ENCODE peak calls at places on chromosome 18, in six cellular contexts. One of them, this sample, is unnamed.

GRCh38 chr18:45998244-45998643 is 31.1 kb upstream of the EPG5 start:
- DNase-seq in upper lobe of right lung: no peak
- DNase-seq in activated CD8-positive, alpha-beta memory T cell treated with anti-CD3 and anti-CD28 coated beads for 48 hours: no peak
- DNase-seq in DMS 273 treated with DMSO at 0.1 percent for 48 hours: no peak
- DNase-seq in IMR-90: no peak
- DNase-seq in sciatic nerve: no peak
- DNase-seq in this sample: no peak

GRCh38 chr18:8705941-8706544 is 687 bp downstream of the MTCL1 start:
- DNase-seq in upper lobe of right lung: peak
- DNase-seq in activated CD8-positive, alpha-beta memory T cell treated with anti-CD3 and anti-CD28 coated beads for 48 hours: no peak
- DNase-seq in DMS 273 treated with DMSO at 0.1 percent for 48 hours: no peak
- DNase-seq in IMR-90: no peak
- DNase-seq in sciatic nerve: no peak
- DNase-seq in this sample: no peak

GRCh38 chr18:55647331-55647730 is 59.3 kb upstream of the TCF4 start:
- DNase-seq in upper lobe of right lung: no peak
- DNase-seq in activated CD8-positive, alpha-beta memory T cell treated with anti-CD3 and anti-CD28 coated beads for 48 hours: no peak
- DNase-seq in DMS 273 treated with DMSO at 0.1 percent for 48 hours: no peak
- DNase-seq in IMR-90: no peak
- DNase-seq in sciatic nerve: no peak
- DNase-seq in this sample: no peak

GRCh38 chr18:41745166-41746049 is 209.6 kb upstream of the PIK3C3 start:
- DNase-seq in upper lobe of right lung: no peak
- DNase-seq in activated CD8-positive, alpha-beta memory T cell treated with anti-CD3 and anti-CD28 coated beads for 48 hours: no peak
- DNase-seq in DMS 273 treated with DMSO at 0.1 percent for 48 hours: peak
- DNase-seq in IMR-90: peak
- DNase-seq in sciatic nerve: peak
- DNase-seq in this sample: no peak

GRCh38 chr18:37570336-37570930 is 4.8 kb upstream of the CELF4 start:
- DNase-seq in upper lobe of right lung: no peak
- DNase-seq in activated CD8-positive, alpha-beta memory T cell treated with anti-CD3 and anti-CD28 coated beads for 48 hours: no peak
- DNase-seq in DMS 273 treated with DMSO at 0.1 percent for 48 hours: no peak
- DNase-seq in IMR-90: no peak
- DNase-seq in sciatic nerve: no peak
- DNase-seq in this sample: no peak

GRCh38 chr18:48672671-48673340 is 134.0 kb downstream of the CTIF start:
- DNase-seq in upper lobe of right lung: peak
- DNase-seq in activated CD8-positive, alpha-beta memory T cell treated with anti-CD3 and anti-CD28 coated beads for 48 hours: no peak
- DNase-seq in DMS 273 treated with DMSO at 0.1 percent for 48 hours: no peak
- DNase-seq in IMR-90: no peak
- DNase-seq in sciatic nerve: no peak
- DNase-seq in this sample: peak

GRCh38 chr18:25256439-25256838 is 95.5 kb downstream of the ZNF521 start:
- DNase-seq in upper lobe of right lung: no peak
- DNase-seq in activated CD8-positive, alpha-beta memory T cell treated with anti-CD3 and anti-CD28 coated beads for 48 hours: no peak
- DNase-seq in DMS 273 treated with DMSO at 0.1 percent for 48 hours: no peak
- DNase-seq in IMR-90: no peak
- DNase-seq in sciatic nerve: no peak
- DNase-seq in this sample: no peak

GRCh38 chr18:67916142-67916541 is 399.6 kb upstream of the DSEL start:
- DNase-seq in upper lobe of right lung: no peak
- DNase-seq in activated CD8-positive, alpha-beta memory T cell treated with anti-CD3 and anti-CD28 coated beads for 48 hours: no peak
- DNase-seq in DMS 273 treated with DMSO at 0.1 percent for 48 hours: no peak
- DNase-seq in IMR-90: peak
- DNase-seq in sciatic nerve: no peak
- DNase-seq in this sample: no peak

GRCh38 chr18:57445488-57446319 is 10.5 kb downstream of the ONECUT2 start:
- DNase-seq in upper lobe of right lung: no peak
- DNase-seq in activated CD8-positive, alpha-beta memory T cell treated with anti-CD3 and anti-CD28 coated beads for 48 hours: no peak
- DNase-seq in DMS 273 treated with DMSO at 0.1 percent for 48 hours: no peak
- DNase-seq in IMR-90: no peak
- DNase-seq in sciatic nerve: no peak
- DNase-seq in this sample: no peak

GRCh38 chr18:44679912-44680270 is 797 bp upstream of the SETBP1 start:
- DNase-seq in upper lobe of right lung: peak
- DNase-seq in activated CD8-positive, alpha-beta memory T cell treated with anti-CD3 and anti-CD28 coated beads for 48 hours: no peak
- DNase-seq in DMS 273 treated with DMSO at 0.1 percent for 48 hours: peak
- DNase-seq in IMR-90: peak
- DNase-seq in sciatic nerve: peak
- DNase-seq in this sample: peak

GRCh38 chr18:73861771-73862170 is 285.9 kb downstream of the FBXO15 start:
- DNase-seq in upper lobe of right lung: no peak
- DNase-seq in activated CD8-positive, alpha-beta memory T cell treated with anti-CD3 and anti-CD28 coated beads for 48 hours: no peak
- DNase-seq in DMS 273 treated with DMSO at 0.1 percent for 48 hours: no peak
- DNase-seq in IMR-90: no peak
- DNase-seq in sciatic nerve: no peak
- DNase-seq in this sample: no peak

GRCh38 chr18:24987933-24988840 is 363.8 kb downstream of the ZNF521 start:
- DNase-seq in upper lobe of right lung: no peak
- DNase-seq in activated CD8-positive, alpha-beta memory T cell treated with anti-CD3 and anti-CD28 coated beads for 48 hours: no peak
- DNase-seq in DMS 273 treated with DMSO at 0.1 percent for 48 hours: no peak
- DNase-seq in IMR-90: no peak
- DNase-seq in sciatic nerve: no peak
- DNase-seq in this sample: no peak

GRCh38 chr18:79497638-79498081 is 101.9 kb downstream of the NFATC1 start:
- DNase-seq in upper lobe of right lung: no peak
- DNase-seq in activated CD8-positive, alpha-beta memory T cell treated with anti-CD3 and anti-CD28 coated beads for 48 hours: no peak
- DNase-seq in DMS 273 treated with DMSO at 0.1 percent for 48 hours: no peak
- DNase-seq in IMR-90: peak
- DNase-seq in sciatic nerve: no peak
- DNase-seq in this sample: peak

GRCh38 chr18:28018361-28018760 is 158.6 kb downstream of the CDH2 start:
- DNase-seq in upper lobe of right lung: no peak
- DNase-seq in activated CD8-positive, alpha-beta memory T cell treated with anti-CD3 and anti-CD28 coated beads for 48 hours: no peak
- DNase-seq in DMS 273 treated with DMSO at 0.1 percent for 48 hours: no peak
- DNase-seq in IMR-90: no peak
- DNase-seq in sciatic nerve: no peak
- DNase-seq in this sample: no peak

GRCh38 chr18:63963610-63964256 is 6.1 kb upstream of the SERPINB8 start:
- DNase-seq in upper lobe of right lung: no peak
- DNase-seq in activated CD8-positive, alpha-beta memory T cell treated with anti-CD3 and anti-CD28 coated beads for 48 hours: no peak
- DNase-seq in DMS 273 treated with DMSO at 0.1 percent for 48 hours: peak
- DNase-seq in IMR-90: peak
- DNase-seq in sciatic nerve: no peak
- DNase-seq in this sample: no peak

GRCh38 chr18:5424903-5425302 is 118.9 kb downstream of the EPB41L3 start:
- DNase-seq in upper lobe of right lung: no peak
- DNase-seq in activated CD8-positive, alpha-beta memory T cell treated with anti-CD3 and anti-CD28 coated beads for 48 hours: no peak
- DNase-seq in DMS 273 treated with DMSO at 0.1 percent for 48 hours: no peak
- DNase-seq in IMR-90: peak
- DNase-seq in sciatic nerve: no peak
- DNase-seq in this sample: no peak

This sample was measured in cardiac septum.